ENCODE peak calls at places on chromosomes 16 and 17, in nine cellular contexts. T, O, W, C, U, S, Z, K and H are unnamed samples.

GRCh38 chr17:77445030-77445907 is 304.5 kb downstream of the SEC14L1 start:
- DNase-seq in S (peak), K (peak), T (peak), C (no peak), O (peak), W (no peak), U (no peak), Z (no peak), H (peak)

GRCh38 chr16:54040975-54041374 is 245.6 kb downstream of the IRX3 start:
- DNase-seq in T (no peak), U (no peak), W (no peak), S (no peak), O (no peak), C (no peak), Z (no peak), K (no peak), H (no peak)

GRCh38 chr17:42685831-42686230 is 3.5 kb downstream of the CNTNAP1 start:
- DNase-seq in W (no peak), O (no peak), U (no peak), Z (no peak), S (no peak), C (no peak), K (no peak), T (no peak), H (no peak)

GRCh38 chr16:25553711-25554436 is 137.9 kb upstream of the HS3ST4 start:
- DNase-seq in K (no peak), U (no peak), C (no peak), Z (no peak), O (no peak), T (no peak), W (peak), S (no peak), H (no peak)

GRCh38 chr17:48644159-48644558 is 18.0 kb upstream of the HOXB9 start:
- DNase-seq in U (no peak), Z (no peak), O (no peak), T (no peak), K (no peak), W (no peak), C (no peak), S (no peak), H (no peak)

GRCh38 chr17:2700031-2700490 is 11.5 kb downstream of the CLUH start:
- DNase-seq in K (no peak), U (no peak), S (peak), O (peak), T (no peak), W (no peak), Z (no peak), C (peak), H (no peak)

GRCh38 chr17:59746849-59747445 is 39.5 kb downstream of the VMP1 start:
- DNase-seq in U (no peak), T (no peak), C (no peak), W (peak), K (no peak), Z (no peak), S (no peak), O (no peak), H (no peak)

GRCh38 chr17:2602597-2603017 is 9.2 kb downstream of the PAFAH1B1 start:
- DNase-seq in K (no peak), T (no peak), O (no peak), W (peak), U (no peak), S (no peak), Z (no peak), C (no peak), H (no peak)

GRCh38 chr16:72475688-72476087 is 303.7 kb upstream of the PMFBP1 start:
- DNase-seq in Z (no peak), C (no peak), W (no peak), O (no peak), U (no peak), T (no peak), S (no peak), K (no peak), H (no peak)

GRCh38 chr17:78345791-78346494 is 13.9 kb downstream of the SOCS3 start:
- DNase-seq in O (no peak), T (no peak), S (no peak), U (no peak), W (no peak), C (no peak), K (no peak), Z (no peak), H (no peak)

GRCh38 chr17:1941241-1942065 is 83.7 kb downstream of the RTN4RL1 start:
- DNase-seq in S (no peak), U (no peak), O (no peak), C (no peak), Z (no peak), K (no peak), W (no peak), T (no peak), H (no peak)

GRCh38 chr17:81976332-81977210 is 858 bp upstream of the ASPSCR1 start:
- DNase-seq in S (peak), K (peak), T (no peak), U (no peak), O (no peak), Z (no peak), C (peak), W (peak), H (no peak)

GRCh38 chr17:51734462-51734861 is 424.1 kb downstream of the CA10 start:
- DNase-seq in K (no peak), T (no peak), O (no peak), C (no peak), Z (no peak), U (no peak), W (peak), S (no peak), H (no peak)

GRCh38 chr16:22641030-22641671 is 130.5 kb downstream of the NPIPB5 start:
- DNase-seq in S (no peak), K (no peak), O (no peak), W (peak), Z (peak), T (no peak), C (no peak), U (no peak), H (no peak)

GRCh38 chr16:28092721-28093382 is 29.3 kb upstream of the GSG1L start:
- DNase-seq in K (no peak), T (no peak), C (peak), W (no peak), S (peak), U (no peak), O (no peak), Z (no peak), H (no peak)

GRCh38 chr17:47066841-47067682 is 88.0 kb upstream of the RPRML start:
- DNase-seq in T (peak), U (peak), W (peak), C (peak), O (peak), K (peak), Z (peak), S (peak), H (peak)

GRCh38 chr16:81545470-81546175 is 101.0 kb downstream of the CMIP start:
- DNase-seq in U (no peak), O (no peak), S (peak), Z (no peak), W (no peak), C (peak), K (no peak), T (no peak), H (no peak)

GRCh38 chr17:50052822-50053653 is 2.9 kb upstream of the ITGA3 start:
- DNase-seq in W (peak), K (peak), U (no peak), Z (no peak), S (peak), O (peak), T (no peak), C (peak), H (no peak)

GRCh38 chr17:43479948-43480347 is 3.8 kb upstream of the DHX8 start:
- DNase-seq in O (no peak), C (no peak), S (no peak), Z (no peak), W (peak), U (no peak), T (no peak), K (no peak), H (no peak)

GRCh38 chr16:66369055-66369592 is 2.6 kb downstream of the CDH5 start:
- DNase-seq in U (no peak), K (no peak), C (peak), O (peak), W (no peak), T (no peak), S (peak), Z (no peak), H (no peak)

GRCh38 chr17:8872705-8873426 is 5.4 kb upstream of the PIK3R6 start:
- DNase-seq in Z (no peak), T (no peak), U (no peak), C (no peak), W (no peak), O (no peak), S (no peak), K (no peak), H (no peak)

GRCh38 chr17:11986939-11987329 is 10.3 kb downstream of the ZNF18 start:
- DNase-seq in Z (peak), U (no peak), T (no peak), S (no peak), O (no peak), C (no peak), W (peak), K (no peak), H (no peak)

GRCh38 chr16:73710526-73710925 is 586.1 kb upstream of the PSMD7 start:
- DNase-seq in T (no peak), Z (no peak), S (no peak), U (no peak), W (no peak), O (no peak), C (no peak), K (no peak), H (no peak)

GRCh38 chr17:27087935-27088766 is 205.8 kb upstream of the WSB1 start:
- DNase-seq in C (no peak), O (no peak), K (no peak), Z (no peak), T (no peak), S (no peak), U (no peak), W (no peak), H (no peak)

GRCh38 chr16:84617631-84618427 is at the start of gene COTL1:
- DNase-seq in W (peak), T (peak), S (peak), O (peak), U (peak), K (peak), Z (peak), C (peak), H (peak)

GRCh38 chr16:70678898-70679652 is 6.8 kb downstream of the MTSS2 start:
- DNase-seq in W (no peak), Z (no peak), S (peak), O (peak), K (no peak), C (no peak), T (no peak), U (no peak), H (no peak)

GRCh38 chr17:17188586-17188985 is 17.5 kb downstream of the PLD6 start:
- DNase-seq in T (no peak), U (no peak), O (no peak), S (no peak), K (no peak), W (no peak), C (no peak), Z (no peak), H (no peak)

GRCh38 chr17:48177816-48178215 is 70.2 kb downstream of the SNX11 start:
- DNase-seq in W (no peak), S (no peak), K (no peak), U (no peak), O (no peak), Z (no peak), C (no peak), T (no peak), H (no peak)

GRCh38 chr16:70698901-70699300 is 13.0 kb upstream of the MTSS2 start:
- DNase-seq in T (no peak), S (no peak), C (no peak), O (no peak), U (no peak), Z (no peak), K (no peak), W (no peak), H (no peak)

GRCh38 chr17:17757391-17757791 is 76.1 kb downstream of the RAI1 start:
- DNase-seq in S (peak), U (no peak), T (peak), W (no peak), Z (no peak), C (no peak), K (no peak), O (no peak), H (no peak)

GRCh38 chr16:86751081-86752030 is 173.0 kb downstream of the FOXL1 start:
- DNase-seq in T (no peak), U (no peak), O (no peak), S (peak), K (no peak), W (no peak), Z (peak), C (no peak), H (no peak)

GRCh38 chr16:9072806-9073341 is 18.6 kb upstream of the HAPSTR1 start:
- DNase-seq in O (no peak), S (no peak), Z (no peak), T (no peak), U (no peak), W (no peak), C (no peak), K (no peak), H (no peak)